ENCODE peak calls at places on chromosomes 5 and 9, in four cellular contexts. One of them, this sample, is unnamed.

GRCh38 chr5:122030251-122030650 is 47.8 kb downstream of the LOX start:
- DNase-seq in HCT116: no peak
- DNase-seq in K562: no peak
- DNase-seq in GM12878: no peak
- DNase-seq in this sample: peak

GRCh38 chr9:76459691-76460635 is 981 bp downstream of the GCNT1 start:
- DNase-seq in K562: peak
- DNase-seq in HCT116: peak
- DNase-seq in GM12878: no peak
- DNase-seq in this sample: peak

GRCh38 chr9:13118294-13118693 is 161.2 kb downstream of the MPDZ start:
- DNase-seq in GM12878: no peak
- DNase-seq in K562: no peak
- DNase-seq in HCT116: no peak
- DNase-seq in this sample: peak

GRCh38 chr9:22052376-22052945 is 43.4 kb upstream of the CDKN2B start:
- DNase-seq in K562: no peak
- DNase-seq in HCT116: peak
- DNase-seq in GM12878: no peak
- DNase-seq in this sample: no peak

GRCh38 chr9:85172001-85172978 is 502.8 kb downstream of the NTRK2 start:
- DNase-seq in HCT116: no peak
- DNase-seq in GM12878: no peak
- DNase-seq in K562: no peak
- DNase-seq in this sample: no peak

GRCh38 chr9:81669011-81669739 is 20.2 kb downstream of the TLE1 start:
- DNase-seq in K562: no peak
- DNase-seq in GM12878: no peak
- DNase-seq in HCT116: no peak
- DNase-seq in this sample: no peak

GRCh38 chr5:151357097-151357496 is 9.7 kb upstream of the SLC36A2 start:
- DNase-seq in K562: no peak
- DNase-seq in GM12878: no peak
- DNase-seq in HCT116: no peak
- DNase-seq in this sample: peak

GRCh38 chr5:167261309-167262100 is 1029.9 kb upstream of the WWC1 start:
- DNase-seq in HCT116: no peak
- DNase-seq in GM12878: no peak
- DNase-seq in K562: peak
- DNase-seq in this sample: peak

GRCh38 chr5:36948650-36949049 is 72.1 kb downstream of the NIPBL start:
- DNase-seq in GM12878: no peak
- DNase-seq in HCT116: no peak
- DNase-seq in K562: no peak
- DNase-seq in this sample: no peak

GRCh38 chr9:121556580-121556979 is 56.9 kb upstream of the GGTA1 start:
- DNase-seq in GM12878: no peak
- DNase-seq in K562: no peak
- DNase-seq in HCT116: no peak
- DNase-seq in this sample: no peak

GRCh38 chr9:12666813-12667212 is 26.4 kb upstream of the TYRP1 start:
- DNase-seq in HCT116: no peak
- DNase-seq in K562: no peak
- DNase-seq in GM12878: no peak
- DNase-seq in this sample: peak

GRCh38 chr5:139343476-139343875 is 1.8 kb downstream of the PAIP2 start:
- DNase-seq in HCT116: no peak
- DNase-seq in K562: no peak
- DNase-seq in GM12878: no peak
- DNase-seq in this sample: no peak

GRCh38 chr5:118698774-118699173 is 289.6 kb downstream of the DTWD2 start:
- DNase-seq in K562: no peak
- DNase-seq in HCT116: no peak
- DNase-seq in GM12878: no peak
- DNase-seq in this sample: peak

GRCh38 chr5:133247881-133248642 is 196.2 kb downstream of the HSPA4 start:
- DNase-seq in GM12878: no peak
- DNase-seq in K562: peak
- DNase-seq in HCT116: peak
- DNase-seq in this sample: peak

GRCh38 chr9:73039253-73039915 is 86.5 kb upstream of the ALDH1A1 start:
- DNase-seq in GM12878: no peak
- DNase-seq in HCT116: no peak
- DNase-seq in K562: no peak
- DNase-seq in this sample: no peak

GRCh38 chr5:5344051-5344571 is 78.4 kb upstream of the ICE1 start:
- DNase-seq in HCT116: no peak
- DNase-seq in GM12878: no peak
- DNase-seq in K562: no peak
- DNase-seq in this sample: no peak

GRCh38 chr9:90964101-90965020 is 162.7 kb downstream of the SYK start:
- DNase-seq in K562: peak
- DNase-seq in HCT116: peak
- DNase-seq in GM12878: no peak
- DNase-seq in this sample: peak

GRCh38 chr9:136693490-136694162 is 6.4 kb upstream of the AGPAT2 start:
- DNase-seq in K562: peak
- DNase-seq in HCT116: peak
- DNase-seq in GM12878: no peak
- DNase-seq in this sample: no peak

GRCh38 chr9:114023961-114024360 is 54.1 kb downstream of the AMBP start:
- DNase-seq in K562: no peak
- DNase-seq in GM12878: no peak
- DNase-seq in HCT116: no peak
- DNase-seq in this sample: no peak

GRCh38 chr5:149677721-149678120 is 52.4 kb upstream of the PPARGC1B start:
- DNase-seq in HCT116: no peak
- DNase-seq in GM12878: peak
- DNase-seq in K562: no peak
- DNase-seq in this sample: no peak

GRCh38 chr5:79547429-79547822 is 33.5 kb upstream of the HOMER1 start:
- DNase-seq in HCT116: no peak
- DNase-seq in GM12878: no peak
- DNase-seq in K562: no peak
- DNase-seq in this sample: no peak

GRCh38 chr5:73284196-73284795 is 111.3 kb downstream of the TMEM174 start:
- DNase-seq in K562: no peak
- DNase-seq in HCT116: no peak
- DNase-seq in GM12878: no peak
- DNase-seq in this sample: no peak

GRCh38 chr5:463952-464351 is 21.0 kb downstream of the EXOC3 start:
- DNase-seq in HCT116: no peak
- DNase-seq in GM12878: no peak
- DNase-seq in K562: no peak
- DNase-seq in this sample: no peak

GRCh38 chr5:94778299-94778698 is 159.8 kb downstream of the SLF1 start:
- DNase-seq in GM12878: no peak
- DNase-seq in HCT116: no peak
- DNase-seq in K562: no peak
- DNase-seq in this sample: peak

GRCh38 chr5:143976055-143976454 is 164.1 kb downstream of the HMHB1 start:
- DNase-seq in GM12878: no peak
- DNase-seq in K562: no peak
- DNase-seq in HCT116: no peak
- DNase-seq in this sample: no peak

GRCh38 chr9:96420468-96421219 is 2.5 kb upstream of the ZNF367 start:
- DNase-seq in K562: no peak
- DNase-seq in GM12878: peak
- DNase-seq in HCT116: peak
- DNase-seq in this sample: peak

GRCh38 chr5:180068519-180069090 is 3.0 kb downstream of the RNF130 start:
- DNase-seq in HCT116: no peak
- DNase-seq in K562: no peak
- DNase-seq in GM12878: no peak
- DNase-seq in this sample: no peak

GRCh38 chr5:180070726-180071417 is 687 bp downstream of the RNF130 start:
- DNase-seq in HCT116: no peak
- DNase-seq in K562: no peak
- DNase-seq in GM12878: no peak
- DNase-seq in this sample: peak

GRCh38 chr5:180067986-180068385 is 3.6 kb downstream of the RNF130 start:
- DNase-seq in K562: no peak
- DNase-seq in HCT116: no peak
- DNase-seq in GM12878: no peak
- DNase-seq in this sample: no peak

GRCh38 chr5:180071418-180072255 is at the start of gene RNF130:
- DNase-seq in K562: peak
- DNase-seq in HCT116: peak
- DNase-seq in GM12878: peak
- DNase-seq in this sample: peak

GRCh38 chr5:180069589-180070247 is 1.8 kb downstream of the RNF130 start:
- DNase-seq in GM12878: no peak
- DNase-seq in HCT116: no peak
- DNase-seq in K562: no peak
- DNase-seq in this sample: no peak
- TF ChIP-seq REST in GM12878: no peak
- TF ChIP-seq REST in HCT116: no peak
- TF ChIP-seq REST in K562: no peak
- TF ChIP-seq REST in this sample: no peak

GRCh38 chr9:33131505-33132248 is 35.5 kb downstream of the B4GALT1 start:
- DNase-seq in HCT116: no peak
- DNase-seq in K562: no peak
- DNase-seq in GM12878: no peak
- DNase-seq in this sample: no peak
- TF ChIP-seq REST in HCT116: no peak
- TF ChIP-seq REST in K562: no peak
- TF ChIP-seq REST in GM12878: no peak
- TF ChIP-seq REST in this sample: no peak

GRCh38 chr9:130962418-130963316 is 23.6 kb upstream of the FIBCD1 start:
- DNase-seq in GM12878: no peak
- DNase-seq in K562: peak
- DNase-seq in HCT116: peak
- DNase-seq in this sample: no peak
- TF ChIP-seq REST in GM12878: no peak
- TF ChIP-seq REST in K562: no peak
- TF ChIP-seq REST in HCT116: no peak
- TF ChIP-seq REST in this sample: no peak

DNA sequence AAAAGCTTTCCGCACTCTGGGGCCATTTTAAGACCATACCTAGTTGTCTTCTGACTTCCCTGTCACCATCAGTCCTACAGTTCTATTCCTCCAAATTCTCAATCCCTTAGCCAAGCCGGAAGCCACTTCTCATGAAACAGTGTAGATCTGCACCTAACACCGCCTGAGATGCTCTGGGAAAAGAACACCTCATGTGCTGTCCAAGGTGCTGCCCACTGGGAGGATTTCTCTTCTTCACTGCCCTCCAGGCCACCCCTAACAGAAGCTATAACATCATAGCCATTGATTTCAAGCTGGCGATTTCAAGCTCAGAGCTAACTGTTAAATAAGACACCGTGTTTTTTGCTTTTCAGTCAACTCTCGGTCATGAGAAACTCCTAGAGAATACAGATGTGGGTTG is 559.3 kb downstream of the CCDC171 start:
- DNase-seq in HCT116: no peak
- DNase-seq in GM12878: no peak
- DNase-seq in K562: no peak
- DNase-seq in this sample: peak
- TF ChIP-seq REST in HCT116: peak
- TF ChIP-seq REST in GM12878: peak
- TF ChIP-seq REST in K562: no peak
- TF ChIP-seq REST in this sample: peak

This sample was measured in GM23338.